ENCODE peak calls at places on chromosomes 12 and 14, in nine cellular contexts. C is cardiac fibroblast; A is activated effector memory CD4-positive, alpha-beta T cell treated with anti-CD3 and anti-CD28 coated beads, Interleukin-2, amount 50 U/mL, for 16 hours; W is T-helper 2 cell; Z is activated gamma-delta T cell treated with Interleukin-2 at 50 U/mL for 16 hours; I is neuronal stem cell; Q is nucleus accumbens; U is heart right ventricle; X is amniotic epithelial cell. E is an unnamed sample.

GRCh38 chr12:112025808-112026375 is 12.7 kb downstream of the ERP29 start:
- DNase-seq in U (no peak), A (no peak), Z (no peak), C (no peak), X (no peak), Q (no peak), I (no peak), W (no peak), E (no peak)

GRCh38 chr12:8912910-8913309 is 1.4 kb upstream of the PHC1 start:
- DNase-seq in W (peak), Q (peak), U (no peak), Z (peak), A (peak), C (no peak), X (no peak), I (no peak), E (no peak)

GRCh38 chr14:77324816-77325745 is 4.2 kb downstream of the GSTZ1 start:
- DNase-seq in I (no peak), U (no peak), W (no peak), X (no peak), C (no peak), Z (no peak), A (no peak), Q (no peak), E (no peak)

GRCh38 chr12:118436002-118436724 is 59.8 kb downstream of the SUDS3 start:
- DNase-seq in X (no peak), Z (no peak), C (no peak), Q (no peak), U (no peak), A (no peak), I (peak), W (peak), E (no peak)

GRCh38 chr14:54447231-54447692 is 6.1 kb upstream of the CNIH1 start:
- DNase-seq in X (peak), W (no peak), I (no peak), A (no peak), Q (no peak), U (no peak), C (peak), Z (no peak), E (no peak)

GRCh38 chr14:84937449-84937848 is 592.5 kb upstream of the FLRT2 start:
- DNase-seq in Q (no peak), U (no peak), X (peak), Z (no peak), A (no peak), W (no peak), C (no peak), I (no peak), E (no peak)

GRCh38 chr14:70616646-70617045 is 16.2 kb upstream of the MED6 start:
- DNase-seq in Z (no peak), W (no peak), X (peak), C (no peak), A (no peak), I (no peak), Q (no peak), U (no peak), E (no peak)

GRCh38 chr12:124774054-124774461 is 89.6 kb downstream of the SCARB1 start:
- DNase-seq in U (no peak), X (peak), A (no peak), I (no peak), C (no peak), Q (no peak), Z (no peak), W (peak), E (no peak)

GRCh38 chr14:32594766-32595165 is 265.7 kb downstream of the AKAP6 start:
- DNase-seq in X (peak), A (no peak), Z (no peak), U (no peak), Q (no peak), I (no peak), W (no peak), C (peak), E (no peak)

GRCh38 chr12:122023339-122024131 is 1.9 kb downstream of the BCL7A start:
- DNase-seq in W (peak), Q (peak), X (peak), Z (peak), I (no peak), A (no peak), U (peak), C (peak), E (peak)

GRCh38 chr12:27163048-27163715 is 80.8 kb upstream of the C12orf71 start:
- DNase-seq in I (no peak), C (peak), W (no peak), U (no peak), A (no peak), X (no peak), Z (no peak), Q (no peak), E (no peak)

GRCh38 chr14:49931523-49931922 is 38.6 kb downstream of the ARF6 start:
- DNase-seq in I (no peak), A (no peak), W (no peak), Q (no peak), X (no peak), U (no peak), C (no peak), Z (no peak), E (no peak)

GRCh38 chr12:632102-632696 is 31.0 kb downstream of the NINJ2 start:
- DNase-seq in X (peak), Q (no peak), U (no peak), C (peak), W (no peak), Z (no peak), I (peak), A (peak), E (peak)

GRCh38 chr12:104603545-104603973 is 146.8 kb downstream of the CHST11 start:
- DNase-seq in U (no peak), C (no peak), W (no peak), I (no peak), Q (no peak), A (no peak), Z (no peak), X (peak), E (no peak)

GRCh38 chr12:50790081-50790480 is 26.2 kb downstream of the ATF1 start:
- DNase-seq in C (no peak), X (peak), Z (no peak), A (no peak), I (no peak), U (no peak), W (no peak), Q (no peak), E (no peak)

GRCh38 chr12:96766232-96766631 is 140.8 kb upstream of the NEDD1 start:
- DNase-seq in I (no peak), U (no peak), X (no peak), A (no peak), Q (no peak), Z (no peak), C (no peak), W (no peak), E (no peak)

GRCh38 chr14:75090353-75090752 is 20.9 kb downstream of the ZC2HC1C start:
- DNase-seq in Q (no peak), X (no peak), U (no peak), Z (no peak), W (no peak), I (no peak), A (no peak), C (no peak), E (no peak)

GRCh38 chr14:82872494-82872893 is 1338.8 kb upstream of the SEL1L start:
- DNase-seq in U (no peak), Q (no peak), W (peak), X (no peak), I (no peak), Z (no peak), A (no peak), C (no peak), E (no peak)

GRCh38 chr12:104182144-104182543 is 33.4 kb upstream of the TXNRD1 start:
- DNase-seq in A (no peak), Q (no peak), W (no peak), I (no peak), U (peak), Z (no peak), C (peak), X (peak), E (peak)

GRCh38 chr14:90428676-90429075 is 31.8 kb downstream of the CALM1 start:
- DNase-seq in U (no peak), A (peak), Z (no peak), C (no peak), I (no peak), W (no peak), X (no peak), Q (no peak), E (no peak)

GRCh38 chr12:120759591-120760348 is 34.1 kb downstream of the ACADS start:
- DNase-seq in C (no peak), I (no peak), U (no peak), Z (no peak), X (no peak), Q (no peak), A (no peak), W (no peak), E (peak)

GRCh38 chr12:69284131-69284530 is 44.8 kb downstream of the CPSF6 start:
- DNase-seq in W (peak), U (peak), I (peak), X (peak), Z (peak), A (peak), Q (peak), C (peak), E (no peak)

GRCh38 chr12:123058980-123059379 is 78.5 kb downstream of the ARL6IP4 start:
- DNase-seq in U (no peak), C (no peak), A (no peak), I (no peak), X (no peak), W (no peak), Q (no peak), Z (no peak), E (no peak)

GRCh38 chr14:96146131-96146771 is 58.4 kb upstream of the BDKRB2 start:
- DNase-seq in I (no peak), W (no peak), U (no peak), Q (peak), X (peak), Z (no peak), A (no peak), C (peak), E (no peak)

GRCh38 chr14:21735200-21735599 is 61.6 kb upstream of the OR4E1 start:
- DNase-seq in I (no peak), W (no peak), X (no peak), Z (no peak), Q (no peak), U (no peak), A (no peak), C (no peak), E (no peak)

GRCh38 chr12:117189725-117190209 is 503 bp downstream of the FBXO21 start:
- DNase-seq in Q (peak), Z (peak), C (peak), I (peak), U (peak), X (peak), A (peak), W (peak), E (no peak)

GRCh38 chr14:77039285-77040058 is 11.0 kb upstream of the IRF2BPL start:
- DNase-seq in W (no peak), A (no peak), C (peak), Q (no peak), U (no peak), I (no peak), X (peak), Z (no peak), E (no peak)

GRCh38 chr12:6551496-6552139 is 4.2 kb downstream of the IFFO1 start:
- DNase-seq in U (no peak), W (no peak), Q (no peak), C (peak), I (no peak), X (peak), Z (no peak), A (no peak), E (peak)

GRCh38 chr14:103380719-103381377 is 4.4 kb upstream of the MARK3 start:
- DNase-seq in C (peak), U (no peak), Z (no peak), X (no peak), W (no peak), Q (no peak), A (no peak), I (no peak), E (no peak)

GRCh38 chr12:25058012-25058411 is 109.1 kb upstream of the BCAT1 start:
- DNase-seq in I (no peak), U (no peak), A (no peak), Z (no peak), Q (no peak), C (no peak), W (no peak), X (no peak), E (no peak)

E was measured in coronary artery.